ENCODE peak calls at places on chromosomes 5 and 9, in four cellular contexts. V is psoas muscle, D is HepG2, W is testis. X is an unnamed sample.

GRCh38 chr9:101995231-101995630 is 256.8 kb upstream of the GRIN3A start:
- DNase-seq in D (no peak), V (no peak), W (no peak), X (no peak)

GRCh38 chr9:137451976-137452760 is 7.0 kb downstream of the NSMF start:
- DNase-seq in W (no peak), D (no peak), V (peak; percentile 23), X (no peak)

GRCh38 chr9:131788851-131789250 is 49.0 kb upstream of the RAPGEF1 start:
- DNase-seq in D (no peak), W (no peak), V (no peak), X (no peak)

GRCh38 chr5:129096382-129096991 is 1.9 kb downstream of the ISOC1 start:
- DNase-seq in W (no peak), D (no peak), V (no peak), X (no peak)

GRCh38 chr5:123120197-123120596 is 31.2 kb downstream of the PRDM6 start:
- DNase-seq in D (no peak), W (no peak), V (no peak), X (peak; percentile 58)

GRCh38 chr9:89436963-89437625 is 60.8 kb downstream of the SEMA4D start:
- DNase-seq in W (no peak), D (no peak), V (no peak), X (no peak)

GRCh38 chr9:114028646-114029045 is 49.5 kb downstream of the AMBP start:
- DNase-seq in V (no peak), D (no peak), W (no peak), X (no peak)

GRCh38 chr5:142814122-142814521 is 43.9 kb downstream of the ARHGAP26 start:
- DNase-seq in D (no peak), W (no peak), V (no peak), X (no peak)

GRCh38 chr9:88809836-88810235 is 181.4 kb upstream of the S1PR3 start:
- DNase-seq in V (no peak), D (no peak), W (no peak), X (no peak)

GRCh38 chr5:133669472-133669871 is 57.1 kb upstream of the FSTL4 start:
- DNase-seq in V (no peak), W (no peak), D (no peak), X (no peak)

GRCh38 chr9:110030632-110031031 is 177.3 kb downstream of the C9orf152 start:
- DNase-seq in W (no peak), V (no peak), D (no peak), X (no peak)

GRCh38 chr9:21770877-21771560 is 31.4 kb upstream of the MTAP start:
- DNase-seq in V (no peak), D (no peak), W (no peak), X (no peak)
- H3K4me3 ChIP-seq in V (no peak overlapping the region), D (no peak overlapping the region), W (no peak overlapping the region), X (no peak overlapping the region)

DNA sequence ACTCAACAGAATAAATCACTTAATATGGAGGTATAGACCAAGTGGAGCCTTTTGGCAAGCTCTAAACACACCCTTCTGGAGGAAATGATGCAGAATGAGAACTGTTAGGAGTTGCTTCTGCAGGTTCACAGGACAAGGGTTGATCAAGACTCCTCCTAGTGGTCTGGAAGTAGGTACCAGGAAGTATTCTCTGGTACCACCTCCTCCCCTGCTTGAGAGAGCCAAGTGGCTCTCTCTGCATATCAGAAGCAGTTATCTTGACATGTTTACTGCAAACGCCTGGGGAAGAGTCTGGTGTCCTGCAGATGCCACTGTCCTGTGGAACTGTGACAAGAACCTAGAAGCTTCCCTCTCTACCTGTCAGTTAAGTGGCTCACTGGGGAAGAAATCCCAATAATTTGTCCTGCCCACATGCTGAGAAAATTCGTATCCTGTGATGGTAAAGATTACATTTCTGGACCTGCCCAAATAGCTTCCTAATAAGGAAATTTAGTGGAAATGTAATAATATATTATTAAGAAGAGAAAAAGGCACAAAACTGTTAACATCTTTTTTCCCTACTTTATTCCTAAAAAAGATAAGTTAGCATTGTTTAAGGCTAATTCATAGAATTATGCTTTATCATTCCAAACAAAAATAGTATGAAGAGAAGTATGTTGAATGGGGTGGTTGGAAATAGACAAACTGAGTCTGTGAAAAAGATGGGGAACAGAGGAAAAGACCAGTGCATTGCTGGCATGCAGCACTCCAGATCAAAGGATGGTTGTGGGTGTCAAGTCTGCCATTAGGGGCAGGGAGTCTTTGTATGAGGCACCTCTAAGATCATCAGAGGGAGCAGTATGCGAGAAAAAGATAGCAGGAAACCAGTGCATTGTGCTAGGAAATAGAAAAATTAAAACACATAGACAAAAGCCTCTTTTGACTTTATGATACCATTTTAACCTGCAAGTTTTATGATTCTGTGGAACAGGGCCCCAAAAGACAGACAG is 118.8 kb downstream of the CDC42SE2 start:
- DNase-seq in D (peak; percentile 66), W (no peak), V (no peak), X (peak; percentile 57)
- TF ChIP-seq CTCF in D (peak; percentile 69), W (peak; percentile 11), V (peak; percentile 22), X (peak; percentile 63)

DNA sequence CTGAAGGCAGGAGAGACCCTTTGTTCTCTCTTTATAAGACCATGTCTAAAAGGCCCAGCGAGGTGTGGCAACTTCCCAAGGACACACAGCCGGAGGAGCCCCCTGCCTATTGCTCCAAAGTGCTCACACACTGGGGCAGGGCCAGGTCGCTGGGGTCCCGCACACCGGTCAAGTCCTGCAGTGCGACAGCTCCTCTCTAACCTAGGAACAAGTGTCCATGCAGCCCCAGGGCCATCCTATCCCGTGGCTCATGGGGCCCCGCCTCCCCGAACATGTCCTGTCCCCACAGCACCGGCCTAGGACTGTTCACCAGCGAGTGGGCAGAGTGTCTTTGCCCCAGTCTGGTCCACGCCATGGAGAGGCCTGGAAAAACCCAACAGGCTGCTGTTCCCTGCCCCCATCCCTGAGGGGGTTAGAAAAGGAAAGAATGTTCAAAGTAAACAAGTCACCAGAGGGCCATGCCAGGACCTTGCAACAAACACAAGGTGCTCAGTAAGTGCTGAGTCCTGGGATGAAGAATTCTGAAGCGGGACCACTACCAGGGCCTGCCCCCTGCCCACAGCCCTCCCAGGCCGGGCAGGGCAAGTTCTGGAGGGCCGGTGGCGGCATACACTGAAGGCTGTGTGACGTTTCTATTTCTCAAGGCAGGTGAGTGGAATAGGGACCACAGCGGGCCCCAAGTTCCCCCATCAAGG is 958 bp downstream of the NINJ1 start:
- DNase-seq in V (no peak), D (peak; percentile 72), W (peak; percentile 49), X (peak; percentile 43)
- H3K4me1 ChIP-seq in V (peaks cover 54% of the 10 kb centered on the region), D (peaks cover 84% of the 10 kb centered on the region), W (peaks cover 59% of the 10 kb centered on the region), X (peaks cover 10% of the 10 kb centered on the region)

GRCh38 chr5:77642915-77643653 is 4.6 kb upstream of the OTP start:
- DNase-seq in V (no peak), W (no peak), D (no peak), X (no peak)

GRCh38 chr5:77643654-77644404 is 5.3 kb upstream of the OTP start:
- DNase-seq in V (no peak), D (no peak), W (no peak), X (no peak)

GRCh38 chr5:77644443-77645157 is 6.1 kb upstream of the OTP start:
- DNase-seq in D (no peak), W (no peak), V (no peak), X (no peak)

GRCh38 chr5:77645995-77646639 is 7.6 kb upstream of the OTP start:
- DNase-seq in V (no peak), W (no peak), D (no peak), X (no peak)

DNA sequence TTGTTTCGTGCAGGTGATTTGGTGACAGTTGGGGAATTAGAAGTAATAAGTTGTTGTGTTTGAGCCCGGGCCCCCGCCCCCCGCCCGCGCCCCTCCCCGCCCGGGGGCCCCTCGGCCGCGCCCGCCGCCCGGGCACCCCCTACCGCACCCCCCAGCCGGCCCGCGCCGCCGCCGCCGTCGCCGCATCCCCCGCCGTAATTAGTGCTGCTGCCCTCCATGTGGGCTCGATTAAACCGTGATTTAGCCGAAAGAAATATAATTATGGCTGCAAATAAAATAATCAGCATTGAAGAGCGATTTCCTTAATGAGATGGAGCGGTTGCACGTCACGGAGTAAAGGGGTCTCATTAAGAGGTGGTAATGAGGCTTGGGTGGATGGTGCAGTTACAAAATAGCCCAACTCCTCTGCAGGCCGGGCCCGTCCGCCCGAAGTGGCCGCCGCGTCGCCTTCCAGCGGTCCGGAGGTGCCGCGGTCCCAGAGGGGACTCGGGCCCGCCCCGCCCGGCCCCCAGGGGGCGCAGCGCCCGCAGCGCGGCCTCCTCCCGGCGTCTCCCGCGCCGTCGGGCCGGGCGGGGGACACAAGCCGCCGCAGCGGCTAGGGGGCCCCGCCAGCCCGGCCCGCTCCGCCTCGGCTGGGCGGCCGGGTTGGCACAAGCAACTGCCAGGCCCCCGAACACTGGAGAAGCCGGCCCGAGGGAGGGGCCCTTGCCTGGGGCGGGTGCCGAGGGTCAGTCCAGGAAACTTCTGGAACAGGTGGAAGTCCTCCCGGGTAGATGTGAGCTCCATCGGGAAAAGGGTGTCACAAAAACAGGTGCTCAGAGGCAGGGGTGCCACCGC is 6.9 kb upstream of the OTP start:
- DNase-seq in D (peak; percentile 13), W (no peak), V (peak; percentile 30), X (no peak)
- H3K4me3 ChIP-seq in D (peak overlapping the region; percentile 6), W (peak overlapping the region; percentile 31), V (peak overlapping the region; percentile 48), X (peak overlapping the region; percentile 43)

DNA sequence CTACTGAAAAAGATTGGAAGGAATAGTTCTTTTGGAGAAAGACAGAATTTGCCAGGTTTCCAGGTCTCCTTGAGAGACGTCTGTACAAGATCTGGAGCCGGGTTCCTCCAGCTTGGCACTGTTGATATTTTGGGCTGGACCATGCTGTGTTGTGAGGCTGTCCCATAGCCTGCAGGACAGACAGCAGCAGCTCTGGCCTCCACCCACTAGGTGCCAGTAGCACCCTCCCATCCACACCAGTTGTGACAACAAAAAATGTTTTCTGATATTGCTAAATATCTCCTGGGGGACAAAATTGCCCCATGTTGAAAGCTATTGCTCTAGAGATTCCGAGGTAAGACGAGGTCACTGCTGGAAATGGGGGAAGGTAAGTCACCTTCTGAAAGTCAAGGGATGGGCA is 287.7 kb upstream of the DAP start:
- DNase-seq in D (no peak), W (no peak), V (no peak), X (no peak)
- TF ChIP-seq CTCF in D (peak; percentile 35), W (no peak), V (no peak), X (peak; percentile 13)

GRCh38 chr9:99108131-99108530 is 3.2 kb downstream of the TGFBR1 start:
- DNase-seq in W (no peak), D (no peak), V (no peak), X (no peak)
- H3K4me1 ChIP-seq in W (peaks cover 15% of the 10 kb centered on the region), D (peaks cover 42% of the 10 kb centered on the region), V (peaks cover 62% of the 10 kb centered on the region), X (no peaks in the 10 kb centered on the region)

DNA sequence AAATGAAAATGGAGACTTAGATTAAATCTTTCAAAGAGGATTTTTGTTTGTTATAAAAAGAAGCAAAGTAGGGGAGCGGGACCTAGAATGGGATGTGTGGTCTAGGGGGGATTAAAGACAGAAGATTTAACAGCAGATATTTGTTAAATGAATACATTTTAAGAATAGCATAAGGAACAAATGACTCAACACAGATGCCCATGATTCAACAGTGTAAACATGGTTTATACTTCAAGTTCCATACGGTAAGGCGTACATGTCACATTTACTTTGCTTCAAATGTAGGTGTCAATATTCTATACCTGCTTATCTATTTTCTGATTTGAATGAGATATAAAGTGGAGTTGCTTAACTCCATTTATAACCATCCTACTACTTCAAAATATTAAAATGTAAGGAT is 1.5 kb downstream of the TICAM2 start:
- DNase-seq in D (no peak), V (no peak), W (no peak), X (no peak)
- H3K4me3 ChIP-seq in D (no peak overlapping the region), V (peak overlapping the region; percentile 88), W (no peak overlapping the region), X (no peak overlapping the region)

X was measured in Caco-2.